ENCODE peak calls at places on chromosomes 6 and 20, in seven cellular contexts. Y is GM23338, B is coronary artery, I is astrocyte, H is left ventricle myocardium inferior, W is cardiac muscle cell, K is heart left ventricle. J is an unnamed sample.

GRCh38 chr20:57383447-57384347 is 7.5 kb upstream of the RBM38 start:
- DNase-seq in Y (peak), B (no peak), I (no peak), H (no peak), W (no peak), K (no peak), J (no peak)

GRCh38 chr6:40312213-40313015 is 274.8 kb downstream of the LRFN2 start:
- DNase-seq in Y (no peak), B (no peak), I (no peak), H (no peak), W (no peak), K (no peak), J (no peak)

GRCh38 chr20:25218109-25218486 is 22.6 kb downstream of the ENTPD6 start:
- DNase-seq in Y (no peak), B (no peak), I (no peak), H (no peak), W (no peak), K (no peak), J (no peak)

GRCh38 chr6:122360809-122361208 is 38.6 kb upstream of the HSF2 start:
- DNase-seq in Y (no peak), B (no peak), I (no peak), H (no peak), W (no peak), K (no peak), J (no peak)

GRCh38 chr6:100412872-100413271 is 51.8 kb downstream of the SIM1 start:
- DNase-seq in Y (no peak), B (no peak), I (no peak), H (no peak), W (no peak), K (no peak), J (no peak)

GRCh38 chr6:56758120-56758519 is 115.4 kb upstream of the DST start:
- DNase-seq in Y (no peak), B (no peak), I (no peak), H (no peak), W (no peak), K (no peak), J (no peak)

GRCh38 chr20:46814366-46815232 is 80.0 kb upstream of the EYA2 start:
- DNase-seq in Y (peak), B (no peak), I (peak), H (no peak), W (peak), K (no peak), J (peak)

GRCh38 chr6:41647061-41647511 is 8.8 kb downstream of the MDFI start:
- DNase-seq in Y (no peak), B (no peak), I (no peak), H (no peak), W (no peak), K (no peak), J (peak)

GRCh38 chr6:151285121-151285520 is 45.4 kb downstream of the AKAP12 start:
- DNase-seq in Y (no peak), B (no peak), I (peak), H (no peak), W (no peak), K (no peak), J (no peak)

GRCh38 chr6:51027283-51028065 is 208.8 kb downstream of the TFAP2B start:
- DNase-seq in Y (no peak), B (no peak), I (peak), H (no peak), W (no peak), K (no peak), J (no peak)

GRCh38 chr6:106155219-106155830 is 69.2 kb downstream of the PRDM1 start:
- DNase-seq in Y (no peak), B (no peak), I (no peak), H (no peak), W (peak), K (no peak), J (no peak)

GRCh38 chr6:73798592-73798991 is 102.6 kb downstream of the CD109 start:
- DNase-seq in Y (peak), B (no peak), I (peak), H (no peak), W (no peak), K (no peak), J (no peak)

GRCh38 chr6:6717953-6718352 is 129.4 kb downstream of the LY86 start:
- DNase-seq in Y (no peak), B (no peak), I (no peak), H (no peak), W (no peak), K (no peak), J (no peak)

GRCh38 chr6:21791596-21791995 is 198.0 kb downstream of the SOX4 start:
- DNase-seq in Y (no peak), B (no peak), I (peak), H (no peak), W (no peak), K (no peak), J (no peak)

GRCh38 chr6:27138837-27139752 is 108.4 kb upstream of the PRSS16 start:
- DNase-seq in Y (peak), B (no peak), I (no peak), H (peak), W (peak), K (peak), J (no peak)

GRCh38 chr6:33427585-33428218 is 7.8 kb downstream of the SYNGAP1 start:
- DNase-seq in Y (peak), B (no peak), I (no peak), H (peak), W (peak), K (peak), J (peak)

GRCh38 chr6:111477481-111477938 is 5.5 kb downstream of the REV3L start:
- DNase-seq in Y (peak), B (no peak), I (no peak), H (no peak), W (no peak), K (no peak), J (no peak)

GRCh38 chr6:70385931-70386330 is 27.4 kb upstream of the FAM135A start:
- DNase-seq in Y (no peak), B (no peak), I (no peak), H (no peak), W (no peak), K (no peak), J (no peak)

GRCh38 chr6:30263734-30264133 is 50.5 kb upstream of the TRIM26 start:
- DNase-seq in Y (no peak), B (no peak), I (peak), H (no peak), W (no peak), K (no peak), J (no peak)

GRCh38 chr6:78308025-78308424 is 559.3 kb upstream of the IRAK1BP1 start:
- DNase-seq in Y (peak), B (no peak), I (no peak), H (no peak), W (peak), K (no peak), J (peak)

GRCh38 chr6:1605822-1606532 is 3.7 kb upstream of the FOXC1 start:
- DNase-seq in Y (peak), B (peak), I (no peak), H (no peak), W (no peak), K (no peak), J (no peak)
- H3K4me3 ChIP-seq in Y (peak), B (no peak), I (no peak), H (no peak), W (no peak), K (no peak), J (no peak)

DNA sequence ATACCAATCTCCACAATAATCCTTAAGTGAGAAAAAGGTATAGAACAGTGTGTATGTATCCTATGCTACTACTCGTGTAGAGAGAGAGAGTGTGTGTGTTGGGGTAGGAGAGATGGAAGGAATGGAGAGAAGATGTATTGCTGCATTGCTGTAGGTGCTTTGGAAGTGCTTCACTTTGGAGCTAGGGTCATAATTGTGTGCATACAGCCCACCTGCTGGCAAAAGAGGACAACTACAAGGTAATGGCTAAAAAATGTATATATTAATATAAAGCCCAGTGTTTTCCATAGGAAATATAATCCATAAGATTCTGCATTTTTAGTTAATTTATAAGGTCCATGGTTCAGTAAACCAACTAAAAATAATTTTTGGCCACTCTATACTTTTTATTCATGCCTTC is 36.1 kb downstream of the SERAC1 start:
- DNase-seq in Y (peak), B (no peak), I (no peak), H (no peak), W (peak), K (no peak), J (peak)
- TF ChIP-seq CTCF in Y (peak), B (no peak), I (peak), H (peak), W (peak), K (no peak), J (peak)

GRCh38 chr20:61439251-61439650 is 187.2 kb downstream of the CDH4 start:
- DNase-seq in Y (no peak), B (no peak), I (no peak), H (no peak), W (no peak), K (no peak), J (no peak)

GRCh38 chr20:61436674-61437279 is 184.7 kb downstream of the CDH4 start:
- DNase-seq in Y (peak), B (no peak), I (peak), H (no peak), W (peak), K (no peak), J (no peak)

GRCh38 chr20:61436268-61436667 is 184.2 kb downstream of the CDH4 start:
- DNase-seq in Y (no peak), B (no peak), I (peak), H (no peak), W (no peak), K (no peak), J (no peak)

GRCh38 chr20:61438285-61438684 is 186.2 kb downstream of the CDH4 start:
- DNase-seq in Y (no peak), B (no peak), I (no peak), H (no peak), W (no peak), K (no peak), J (no peak)

GRCh38 chr20:61437280-61438206 is 185.5 kb downstream of the CDH4 start:
- DNase-seq in Y (peak), B (no peak), I (peak), H (peak), W (peak), K (no peak), J (no peak)
- H3K4me3 ChIP-seq in Y (peak), B (peak), I (peak), H (no peak), W (no peak), K (no peak), J (no peak)

DNA sequence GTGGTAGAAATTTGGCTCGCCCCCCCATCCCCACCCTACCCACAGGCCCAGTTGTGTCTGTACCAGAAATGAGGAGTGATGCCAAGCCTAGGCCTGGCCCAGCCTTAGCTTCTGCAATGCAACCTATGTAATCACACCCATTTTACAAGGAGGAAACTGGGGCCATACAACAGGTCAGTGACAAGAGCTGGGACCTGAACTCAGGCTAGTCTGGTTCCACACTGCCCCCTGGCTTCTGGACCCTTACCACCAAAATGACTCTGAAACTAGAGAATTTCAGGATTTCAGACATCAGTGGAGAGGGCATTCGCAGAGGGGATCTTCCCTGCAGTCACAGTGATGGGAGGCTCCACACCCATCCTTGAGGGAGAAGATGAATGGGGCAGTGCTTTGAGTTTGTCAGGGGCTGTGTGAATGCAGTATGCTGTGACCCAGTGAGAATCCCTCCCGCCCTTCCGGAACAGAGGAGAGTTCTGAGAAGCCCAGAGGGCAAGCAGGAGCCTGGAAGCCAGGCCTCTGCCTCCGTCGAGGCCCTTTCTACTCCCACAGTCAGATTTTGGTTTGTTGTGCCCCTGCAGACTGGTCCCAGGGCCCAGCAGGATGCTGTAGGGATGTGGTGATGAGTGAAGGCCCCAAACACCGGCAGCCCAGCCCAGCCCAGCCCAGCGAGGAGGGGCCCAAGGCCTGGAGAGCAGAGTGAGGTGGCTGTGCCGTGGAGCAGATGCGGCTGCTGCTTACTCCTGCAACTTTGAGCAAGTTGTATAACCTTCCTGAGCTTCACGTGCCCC is 48.1 kb upstream of the MYL9 start:
- DNase-seq in Y (peak), B (no peak), I (no peak), H (no peak), W (no peak), K (no peak), J (peak)
- TF ChIP-seq CTCF in Y (peak), B (no peak), I (no peak), H (peak), W (peak), K (no peak), J (peak)

GRCh38 chr6:15113587-15113986 is 132.3 kb upstream of the JARID2 start:
- DNase-seq in Y (no peak), B (no peak), I (no peak), H (no peak), W (no peak), K (no peak), J (no peak)
- H3K4me3 ChIP-seq in Y (no peak), B (no peak), I (no peak), H (no peak), W (no peak), K (no peak), J (no peak)

GRCh38 chr6:104527311-104527710 is 332.4 kb downstream of the HACE1 start:
- DNase-seq in Y (no peak), B (no peak), I (no peak), H (no peak), W (no peak), K (no peak), J (no peak)

GRCh38 chr6:104522533-104522932 is 337.2 kb downstream of the HACE1 start:
- DNase-seq in Y (no peak), B (no peak), I (no peak), H (no peak), W (no peak), K (no peak), J (no peak)

GRCh38 chr6:104527761-104528415 is 331.8 kb downstream of the HACE1 start:
- DNase-seq in Y (peak), B (peak), I (peak), H (no peak), W (peak), K (no peak), J (peak)

GRCh38 chr6:104526383-104526782 is 333.3 kb downstream of the HACE1 start:
- DNase-seq in Y (no peak), B (no peak), I (no peak), H (no peak), W (peak), K (no peak), J (no peak)

DNA sequence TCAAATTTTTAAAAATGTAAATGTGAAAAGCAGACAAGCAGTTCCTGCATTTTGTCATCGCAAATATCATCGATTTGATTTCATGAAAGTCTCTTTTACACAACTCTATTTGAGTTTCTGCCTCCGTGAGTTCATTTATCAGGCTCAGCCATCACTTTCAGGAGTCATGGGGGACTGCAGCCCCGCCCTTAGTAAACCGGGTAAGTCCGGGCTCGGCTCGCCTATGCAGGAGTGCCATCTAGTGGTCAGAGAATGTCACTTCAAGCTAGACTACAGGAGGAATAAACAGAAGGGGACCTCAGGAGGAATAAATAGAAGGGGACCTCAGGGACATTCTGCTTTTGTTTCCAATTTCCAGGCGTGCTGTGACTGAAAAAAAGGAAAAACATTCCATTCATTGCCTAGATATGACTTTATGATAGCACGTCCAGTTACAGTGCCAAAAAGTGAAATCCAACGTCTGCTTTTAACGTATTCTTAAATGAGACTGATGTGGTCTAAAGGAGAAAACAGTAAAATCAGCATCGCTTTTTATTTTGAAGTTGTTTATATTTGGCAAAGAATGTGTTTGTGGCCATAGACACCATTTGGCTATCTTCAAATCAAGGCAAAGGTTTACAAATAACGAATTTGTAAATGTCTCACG is 333.9 kb downstream of the HACE1 start:
- DNase-seq in Y (peak), B (peak), I (peak), H (peak), W (peak), K (peak), J (peak)
- TF ChIP-seq CTCF in Y (peak), B (peak), I (peak), H (peak), W (peak), K (peak), J (peak)

DNA sequence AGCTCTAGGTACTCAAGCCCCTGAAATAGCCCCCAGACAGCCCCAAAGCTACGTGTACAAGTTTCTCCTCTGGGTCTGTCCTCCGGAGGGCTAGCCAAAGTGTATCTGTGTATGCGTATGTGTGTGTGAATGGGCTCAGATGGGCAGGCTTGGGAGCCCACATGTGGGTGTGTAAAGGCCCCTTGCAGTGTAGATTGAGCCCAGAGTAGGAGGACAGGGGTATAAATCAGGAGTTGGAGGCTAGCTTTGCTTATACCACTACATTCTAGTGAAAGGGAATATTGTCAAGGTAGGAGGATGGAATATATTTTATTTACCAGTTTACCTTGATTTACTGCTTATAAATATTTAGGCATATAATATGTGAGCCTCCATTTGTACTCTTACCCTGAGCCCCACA is 9.0 kb upstream of the MAP3K7 start:
- DNase-seq in Y (no peak), B (no peak), I (no peak), H (no peak), W (no peak), K (no peak), J (no peak)
- H3K4me3 ChIP-seq in Y (no peak), B (no peak), I (no peak), H (no peak), W (no peak), K (no peak), J (no peak)

GRCh38 chr6:43856005-43856765 is 86.2 kb downstream of the VEGFA start:
- DNase-seq in Y (peak), B (no peak), I (no peak), H (no peak), W (peak), K (no peak), J (peak)
- TF ChIP-seq CTCF in Y (peak), B (no peak), I (peak), H (peak), W (peak), K (peak), J (peak)

DNA sequence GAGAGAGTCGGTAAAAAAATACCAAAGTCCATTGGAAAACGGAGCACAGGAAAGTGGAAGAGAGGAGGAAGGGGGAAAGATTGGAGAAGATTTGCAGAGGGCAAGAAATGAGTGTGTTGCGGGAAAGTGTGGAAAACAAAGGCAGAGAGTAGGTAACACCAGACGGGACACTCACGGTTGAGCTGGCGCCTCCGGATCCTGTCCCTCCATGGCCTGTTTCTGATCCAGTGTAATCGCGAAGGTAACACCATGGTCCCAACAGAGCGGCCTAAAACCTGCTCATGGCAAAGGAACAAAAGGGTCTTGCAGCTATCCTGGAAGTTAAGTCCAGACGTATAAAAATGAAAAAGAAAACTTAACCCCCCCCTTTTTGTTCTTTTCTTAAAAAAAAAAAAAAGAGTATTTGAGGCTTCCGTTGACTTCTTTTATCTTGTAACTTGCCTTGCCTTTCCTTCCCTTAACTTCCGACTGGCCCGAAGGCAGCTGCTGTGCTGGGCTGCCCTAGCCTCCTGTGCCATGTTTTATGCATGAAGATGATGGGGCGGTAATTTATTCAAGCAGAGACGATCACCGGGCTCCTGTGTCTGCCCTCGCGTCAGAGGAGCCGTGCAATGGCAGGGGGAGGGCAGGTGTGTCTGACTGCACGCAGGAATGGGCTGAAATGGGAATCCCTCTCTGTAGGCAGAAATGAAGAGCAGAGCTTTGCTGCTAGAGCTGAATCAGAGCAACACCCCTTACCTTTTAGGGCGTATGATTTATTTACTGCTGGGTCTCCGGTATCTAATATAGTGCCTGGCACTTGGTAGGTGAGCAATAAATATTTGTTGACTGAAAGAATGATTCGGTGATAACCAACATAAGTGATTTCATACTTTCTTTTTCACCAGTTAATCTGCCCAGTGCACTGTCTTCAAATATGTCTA is 106.2 kb upstream of the RIPOR2 start:
- DNase-seq in Y (peak), B (no peak), I (no peak), H (no peak), W (no peak), K (no peak), J (no peak)
- H3K4me3 ChIP-seq in Y (no peak), B (no peak), I (no peak), H (no peak), W (no peak), K (no peak), J (no peak)

J was measured in WERI-Rb-1.